ENCODE peak calls at places on chromosome X, in nine cellular contexts. O, J, A, D, I, M, S, E and L are unnamed samples.

GRCh38 chrX:136589966-136590365 is 58.0 kb downstream of the VGLL1 start:
- DNase-seq in J (no peak), A (no peak), I (no peak), D (no peak), M (no peak), E (no peak), S (no peak), O (no peak), L (no peak)

GRCh38 chrX:10240918-10241317 is 84.1 kb downstream of the CLCN4 start:
- DNase-seq in O (no peak), S (no peak), D (no peak), M (no peak), A (peak; percentile 80), E (no peak), I (no peak), J (no peak), L (no peak)

GRCh38 chrX:15680401-15680800 is 15.8 kb upstream of the CLTRN start:
- DNase-seq in S (no peak), O (no peak), M (no peak), J (no peak), E (no peak), D (no peak), I (no peak), A (no peak), L (no peak)

GRCh38 chrX:108148524-108148923 is 56.9 kb downstream of the ATG4A start:
- DNase-seq in I (no peak), E (no peak), A (no peak), M (no peak), D (no peak), S (no peak), J (no peak), O (no peak), L (no peak)

GRCh38 chrX:148389629-148390028 is 110.8 kb upstream of the AFF2 start:
- DNase-seq in J (no peak), S (no peak), M (no peak), D (no peak), A (no peak), E (no peak), I (no peak), O (no peak), L (no peak)

GRCh38 chrX:13167444-13168207 is 123.2 kb upstream of the FAM9C start:
- DNase-seq in M (no peak), J (no peak), S (peak; percentile 79), A (no peak), I (no peak), O (no peak), E (no peak), D (no peak), L (no peak)

GRCh38 chrX:16604300-16604699 is 45.7 kb upstream of the S100G start:
- DNase-seq in J (no peak), O (no peak), M (no peak), A (no peak), E (no peak), I (no peak), D (no peak), S (peak; percentile 1), L (no peak)

GRCh38 chrX:102338162-102338561 is 91.2 kb downstream of the NXF2 start:
- DNase-seq in I (no peak), A (peak; percentile 11), D (no peak), M (no peak), J (no peak), O (no peak), E (no peak), S (no peak), L (no peak)

GRCh38 chrX:80432863-80433262 is 12.6 kb downstream of the TENT5D start:
- DNase-seq in D (no peak), O (no peak), A (no peak), M (no peak), S (no peak), J (no peak), I (no peak), E (no peak), L (no peak)

GRCh38 chrX:13983734-13984133 is 46.0 kb downstream of the GEMIN8 start:
- DNase-seq in A (no peak), E (no peak), J (no peak), S (no peak), D (no peak), O (no peak), I (no peak), M (no peak), L (no peak)

GRCh38 chrX:134679226-134679625 is 21.0 kb upstream of the PLAC1 start:
- DNase-seq in D (no peak), S (no peak), O (no peak), A (no peak), I (no peak), M (no peak), J (no peak), E (no peak), L (no peak)

GRCh38 chrX:95762716-95763115 is 921.9 kb upstream of the DIAPH2 start:
- DNase-seq in A (no peak), O (peak; percentile 48), E (no peak), D (no peak), I (no peak), M (no peak), J (no peak), S (no peak), L (no peak)

GRCh38 chrX:133475953-133476352 is 60.7 kb upstream of the GPC4 start:
- DNase-seq in E (no peak), O (no peak), J (no peak), I (no peak), M (no peak), A (no peak), D (no peak), S (no peak), L (no peak)

GRCh38 chrX:22952011-22952410 is 47.7 kb upstream of the DDX53 start:
- DNase-seq in A (no peak), J (no peak), M (no peak), O (peak; percentile 8), S (peak; percentile 61), E (no peak), I (no peak), D (no peak), L (no peak)

GRCh38 chrX:103999234-103999633 is 14.3 kb downstream of the H2BW1 start:
- DNase-seq in E (no peak), J (no peak), D (no peak), S (no peak), O (peak; percentile 2), A (no peak), M (no peak), I (no peak), L (no peak)

GRCh38 chrX:136318895-136319597 is 18.3 kb downstream of the ADGRG4 start:
- DNase-seq in M (no peak), J (no peak), D (no peak), O (no peak), S (no peak), I (no peak), A (no peak), E (no peak), L (no peak)

GRCh38 chrX:2351321-2351720 is 149.5 kb downstream of the DHRSX start:
- DNase-seq in E (no peak), M (no peak), A (no peak), O (no peak), S (peak; percentile 8), J (no peak), I (no peak), D (no peak), L (no peak)

GRCh38 chrX:53089224-53089842 is 4.6 kb upstream of the KANTR start:
- DNase-seq in M (no peak), S (peak; percentile 49), J (peak; percentile 57), O (peak; percentile 62), D (peak; percentile 35), E (no peak), A (peak; percentile 85), I (no peak), L (peak; percentile 84)

GRCh38 chrX:15631637-15632036 is 30.9 kb upstream of the ACE2 start:
- DNase-seq in I (no peak), M (no peak), D (no peak), E (no peak), O (no peak), S (no peak), A (no peak), J (no peak), L (no peak)

DNA sequence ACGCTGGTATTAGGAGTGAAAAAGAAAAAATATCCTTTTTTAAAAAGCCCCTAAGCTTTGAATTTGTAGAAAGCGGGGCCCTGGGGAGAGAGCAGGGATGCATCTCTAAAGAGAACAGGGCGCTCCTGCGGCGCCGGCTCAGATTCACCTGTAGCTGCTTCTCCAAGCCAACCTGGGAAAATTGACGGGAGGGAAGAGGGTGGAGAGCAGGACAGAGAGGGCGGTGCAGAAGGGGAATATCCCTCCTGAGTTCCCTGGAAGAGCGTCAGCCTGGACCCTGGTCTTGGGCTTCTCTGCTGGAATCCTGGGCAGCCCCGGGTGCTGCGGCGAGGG is 776 bp upstream of the SOWAHD start:
- DNase-seq in E (no peak), D (no peak), A (no peak), M (no peak), I (no peak), O (peak; percentile 52), J (no peak), S (no peak), L (no peak)
- H3K4me1 ChIP-seq in E (no peaks in the 10 kb centered on the region), D (no peaks in the 10 kb centered on the region), A (peaks cover 14% of the 10 kb centered on the region), M (peaks cover 17% of the 10 kb centered on the region), I (no peaks in the 10 kb centered on the region), O (peaks cover 22% of the 10 kb centered on the region), J (peaks cover 29% of the 10 kb centered on the region), S (peaks cover 3% of the 10 kb centered on the region), L (no peaks in the 10 kb centered on the region)

DNA sequence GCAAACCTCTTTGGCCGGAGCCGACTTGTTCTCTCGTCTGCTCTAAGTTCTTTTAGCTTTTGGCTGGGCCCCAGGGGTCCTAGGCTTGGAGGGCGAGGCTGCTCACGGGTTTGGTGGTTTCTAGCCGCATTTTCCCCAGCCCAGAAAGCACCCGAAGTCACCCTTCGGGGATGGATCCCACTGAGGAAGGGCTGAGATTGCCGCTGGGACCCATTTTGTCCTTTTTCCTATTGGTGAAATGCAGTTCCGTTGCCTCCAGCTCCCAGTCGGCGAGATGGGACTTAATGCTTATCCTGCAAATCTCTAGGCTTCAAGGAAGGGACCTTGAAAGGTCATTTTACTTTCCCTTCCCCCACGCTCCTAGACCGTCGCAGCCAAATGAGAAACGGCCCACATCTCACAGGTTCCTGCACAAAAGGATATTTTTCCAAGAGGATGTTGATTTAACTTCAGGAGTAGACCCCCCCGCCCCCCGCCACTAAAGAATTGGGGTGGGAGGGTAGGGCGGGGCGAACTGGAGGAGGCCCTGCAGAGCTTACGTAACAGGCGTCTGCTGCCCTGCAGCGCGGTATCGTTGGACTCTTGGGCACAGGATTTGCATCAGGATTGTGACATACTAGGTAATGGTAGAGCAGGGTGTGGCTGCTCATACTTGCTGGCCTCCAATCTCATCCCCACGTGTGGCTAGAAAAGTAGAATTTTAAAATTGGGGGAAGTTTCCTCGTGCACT is 564 bp downstream of the PGK1 start:
- DNase-seq in I (no peak), D (peak; percentile 32), J (peak; percentile 57), E (peak; percentile 21), M (no peak), O (peak; percentile 25), S (peak; percentile 34), A (peak; percentile 79), L (no peak)
- TF ChIP-seq POLR2AphosphoS5 in I (no peak), D (peak; percentile 34), J (peak; percentile 1), E (peak; percentile 58), M (peak; percentile 59), O (no peak), S (no peak), A (no peak), L (no peak)

GRCh38 chrX:19810809-19811208 is 76.6 kb downstream of the SH3KBP1 start:
- DNase-seq in E (no peak), D (no peak), A (no peak), S (no peak), M (no peak), I (no peak), O (no peak), J (no peak), L (no peak)
- H3K4me1 ChIP-seq in E (peaks cover 2% of the 10 kb centered on the region), D (no peaks in the 10 kb centered on the region), A (no peaks in the 10 kb centered on the region), S (no peaks in the 10 kb centered on the region), M (no peaks in the 10 kb centered on the region), I (no peaks in the 10 kb centered on the region), O (no peaks in the 10 kb centered on the region), J (no peaks in the 10 kb centered on the region), L (peaks cover 4% of the 10 kb centered on the region)

GRCh38 chrX:130902783-130903613 is at the start of gene ENOX2:
- DNase-seq in E (peak; percentile 89), D (peak; percentile 92), O (peak; percentile 93), S (peak; percentile 95), J (peak; percentile 90), M (peak; percentile 96), A (peak; percentile 97), I (peak; percentile 83), L (peak; percentile 97)
- TF ChIP-seq POLR2AphosphoS5 in E (peak; percentile 9), D (peak; percentile 89), O (peak; percentile 62), S (peak; percentile 58), J (peak; percentile 23), M (peak; percentile 79), A (peak; percentile 86), I (peak; percentile 37), L (peak; percentile 93)